ENCODE peak calls at places on chromosomes 16 and 17, in nine cellular contexts. P is NCI-H1105 treated with DMSO at 0.1 percent for 48 hours, D is nephron progenitor cell, J is NCI-H2171, R is AG09309, T is GM10248, H is AG08395, O is substantia nigra, S is GM23338. Q is an unnamed sample.

GRCh38 chr16:22252317-22252716 is 44.9 kb upstream of the POLR3E start:
- DNase-seq in P (no peak), D (no peak), J (no peak), R (no peak), T (no peak), H (no peak), O (no peak), S (peak; percentile 50), Q (no peak)

GRCh38 chr17:35577826-35578194 is 561 bp downstream of the PEX12 start:
- DNase-seq in P (no peak), D (peak; percentile 28), J (no peak), R (no peak), T (no peak), H (peak; percentile 24), O (no peak), S (no peak), Q (peak; percentile 30)

GRCh38 chr17:67504182-67504581 is 127.1 kb downstream of the PITPNC1 start:
- DNase-seq in P (no peak), D (no peak), J (no peak), R (no peak), T (no peak), H (no peak), O (no peak), S (no peak), Q (no peak)

GRCh38 chr17:8005357-8005756 is 2.9 kb downstream of the GUCY2D start:
- DNase-seq in P (no peak), D (no peak), J (no peak), R (no peak), T (no peak), H (peak; percentile 40), O (no peak), S (no peak), Q (no peak)

GRCh38 chr17:62781826-62782225 is 26.3 kb downstream of the MARCHF10 start:
- DNase-seq in P (no peak), D (no peak), J (no peak), R (no peak), T (no peak), H (no peak), O (no peak), S (no peak), Q (no peak)

GRCh38 chr16:66081967-66082366 is 284.5 kb upstream of the CDH5 start:
- DNase-seq in P (no peak), D (no peak), J (no peak), R (peak; percentile 41), T (no peak), H (peak; percentile 13), O (no peak), S (peak; percentile 59), Q (no peak)

GRCh38 chr17:69466905-69467630 is 52.6 kb downstream of the MAP2K6 start:
- DNase-seq in P (no peak), D (no peak), J (no peak), R (no peak), T (no peak), H (peak; percentile 31), O (no peak), S (peak; percentile 65), Q (no peak)

GRCh38 chr17:30376621-30377452 is 1.9 kb upstream of the CPD start:
- DNase-seq in P (peak; percentile 72), D (no peak), J (no peak), R (peak; percentile 72), T (peak; percentile 35), H (peak; percentile 59), O (peak; percentile 41), S (no peak), Q (peak; percentile 84)

GRCh38 chr17:59761385-59762021 is 54.0 kb downstream of the VMP1 start:
- DNase-seq in P (no peak), D (no peak), J (no peak), R (peak; percentile 79), T (no peak), H (peak; percentile 33), O (no peak), S (peak; percentile 67), Q (no peak)

GRCh38 chr16:2032285-2033056 is 5.8 kb downstream of the NHERF2 start:
- DNase-seq in P (no peak), D (no peak), J (no peak), R (no peak), T (no peak), H (peak; percentile 48), O (peak; percentile 64), S (no peak), Q (no peak)

GRCh38 chr16:56519459-56520250 is at the start of gene BBS2:
- DNase-seq in P (peak; percentile 90), D (peak; percentile 95), J (peak; percentile 86), R (peak; percentile 32), T (peak; percentile 94), H (peak; percentile 97), O (peak; percentile 87), S (peak; percentile 90), Q (peak; percentile 92)

GRCh38 chr16:85552980-85553435 is 60.1 kb upstream of the GSE1 start:
- DNase-seq in P (no peak), D (no peak), J (no peak), R (no peak), T (no peak), H (no peak), O (no peak), S (peak; percentile 86), Q (no peak)

GRCh38 chr17:19386276-19386863 is 620 bp downstream of the MFAP4 start:
- DNase-seq in P (no peak), D (peak; percentile 27), J (peak; percentile 9), R (peak; percentile 71), T (no peak), H (peak; percentile 83), O (no peak), S (peak; percentile 28), Q (no peak)

GRCh38 chr16:1614226-1615102 is 2.3 kb downstream of the CRAMP1 start:
- DNase-seq in P (no peak), D (peak; percentile 65), J (no peak), R (no peak), T (peak; percentile 53), H (peak; percentile 70), O (no peak), S (peak; percentile 65), Q (peak; percentile 42)

GRCh38 chr17:1484060-1484535 is 8.4 kb downstream of the MYO1C start:
- DNase-seq in P (no peak), D (no peak), J (no peak), R (no peak), T (no peak), H (no peak), O (no peak), S (peak; percentile 51), Q (no peak)

GRCh38 chr17:78040561-78041400 is 82.3 kb downstream of the TNRC6C start:
- DNase-seq in P (peak; percentile 86), D (no peak), J (peak; percentile 38), R (no peak), T (peak; percentile 45), H (peak; percentile 75), O (peak; percentile 70), S (peak; percentile 27), Q (peak; percentile 28)

GRCh38 chr17:48102700-48103378 is 1.6 kb upstream of the CBX1 start:
- DNase-seq in P (no peak), D (no peak), J (no peak), R (no peak), T (no peak), H (no peak), O (no peak), S (no peak), Q (no peak)

GRCh38 chr16:31477220-31478216 is 5.4 kb upstream of the SLC5A2 start:
- DNase-seq in P (no peak), D (peak; percentile 85), J (no peak), R (no peak), T (peak; percentile 62), H (no peak), O (no peak), S (peak; percentile 91), Q (no peak)

GRCh38 chr17:82963104-82963950 is 116.1 kb upstream of the METRNL start:
- DNase-seq in P (peak; percentile 10), D (peak; percentile 73), J (no peak), R (peak; percentile 63), T (peak; percentile 62), H (peak; percentile 82), O (peak; percentile 46), S (peak; percentile 95), Q (peak; percentile 58)

GRCh38 chr16:29674188-29674587 is 4.8 kb upstream of the QPRT start:
- DNase-seq in P (peak; percentile 55), D (no peak), J (no peak), R (no peak), T (no peak), H (peak; percentile 19), O (peak; percentile 66), S (no peak), Q (no peak)

GRCh38 chr16:23061669-23062068 is 87.6 kb downstream of the USP31 start:
- DNase-seq in P (no peak), D (no peak), J (no peak), R (no peak), T (no peak), H (peak; percentile 34), O (no peak), S (no peak), Q (no peak)

GRCh38 chr17:3914319-3914685 is 2.0 kb downstream of the P2RX1 start:
- DNase-seq in P (no peak), D (no peak), J (no peak), R (no peak), T (peak; percentile 83), H (no peak), O (no peak), S (no peak), Q (peak; percentile 84)

GRCh38 chr16:87086575-87086974 is 230.6 kb downstream of the C16orf95 start:
- DNase-seq in P (no peak), D (no peak), J (no peak), R (peak; percentile 24), T (no peak), H (peak; percentile 32), O (no peak), S (no peak), Q (no peak)

GRCh38 chr17:18106211-18106610 is 2.3 kb upstream of the MYO15A start:
- DNase-seq in P (no peak), D (no peak), J (no peak), R (no peak), T (no peak), H (no peak), O (no peak), S (no peak), Q (no peak)

GRCh38 chr17:3683054-3683511 is 12.9 kb downstream of the P2RX5 start:
- DNase-seq in P (peak; percentile 7), D (peak; percentile 53), J (no peak), R (no peak), T (peak; percentile 84), H (peak; percentile 74), O (no peak), S (peak; percentile 82), Q (peak; percentile 85)

Q was measured in GM12865.